ENCODE peak calls at places on chromosomes 13 and 19, in five cellular contexts. Y, G, V, K and E are unnamed samples.

GRCh38 chr13:77460195-77460594 is 75.3 kb upstream of the SCEL start:
- DNase-seq in Y (peak; percentile 5), K (no peak), G (no peak), V (no peak), E (no peak)

GRCh38 chr13:109844396-109844795 is 58.0 kb upstream of the IRS2 start:
- DNase-seq in V (no peak), K (no peak), Y (peak; percentile 61), G (no peak), E (no peak)

GRCh38 chr19:16571689-16572331 is 405 bp downstream of the SLC35E1 start:
- DNase-seq in V (no peak), K (no peak), Y (no peak), G (no peak), E (peak; percentile 55)

GRCh38 chr19:47445527-47445926 is 26.2 kb downstream of the SLC8A2 start:
- DNase-seq in K (no peak), Y (no peak), V (no peak), G (no peak), E (no peak)

GRCh38 chr13:89375839-89376238 is 1704.7 kb downstream of the SLITRK5 start:
- DNase-seq in K (no peak), V (no peak), Y (peak; percentile 49), G (peak; percentile 25), E (peak; percentile 21)

GRCh38 chr13:46057251-46058015 is 4.9 kb upstream of the ZC3H13 start:
- DNase-seq in G (no peak), K (no peak), V (no peak), Y (no peak), E (no peak)

GRCh38 chr13:112618501-112618900 is 30.5 kb upstream of the TUBGCP3 start:
- DNase-seq in Y (no peak), V (no peak), G (no peak), K (no peak), E (no peak)

GRCh38 chr13:97133955-97134354 is 88.2 kb upstream of the MBNL2 start:
- DNase-seq in Y (no peak), V (no peak), G (no peak), K (no peak), E (no peak)

GRCh38 chr13:36193151-36193855 is 21.1 kb downstream of the SOHLH2 start:
- DNase-seq in G (peak; percentile 36), Y (peak; percentile 64), V (no peak), K (no peak), E (no peak)

GRCh38 chr13:23687614-23688013 is 117.4 kb downstream of the TNFRSF19 start:
- DNase-seq in G (no peak), Y (no peak), K (no peak), V (no peak), E (no peak)

GRCh38 chr19:42348211-42348610 is 22.8 kb downstream of the MEGF8 start:
- DNase-seq in G (no peak), Y (no peak), V (no peak), K (no peak), E (no peak)

GRCh38 chr13:34358811-34359513 is 541.0 kb downstream of the RFC3 start:
- DNase-seq in V (no peak), G (peak; percentile 56), K (no peak), Y (peak; percentile 48), E (no peak)

GRCh38 chr19:46181386-46181774 is 33.3 kb downstream of the IGFL2 start:
- DNase-seq in G (peak; percentile 36), K (peak; percentile 6), V (no peak), Y (peak; percentile 62), E (no peak)

GRCh38 chr13:31242935-31243334 is 43.2 kb downstream of the B3GLCT start:
- DNase-seq in K (no peak), V (no peak), G (no peak), Y (no peak), E (no peak)

GRCh38 chr13:31846182-31846938 is 107.0 kb downstream of the RXFP2 start:
- DNase-seq in K (peak; percentile 74), Y (peak; percentile 87), V (peak; percentile 55), G (peak; percentile 73), E (peak; percentile 93)